ENCODE peak calls at places on chromosomes 12 and 14, in nine cellular contexts. S is dorsolateral prefrontal cortex, X is pancreas, Y is uterus, P is ovary, B is mucosa of descending colon, U is heart right ventricle, K is choroid plexus epithelial cell, L is PC-3. M is an unnamed sample.

GRCh38 chr12:85626031-85626781 is 210.0 kb downstream of the RASSF9 start:
- DNase-seq in S (no peak), X (no peak), Y (no peak), P (no peak), B (no peak), U (no peak), K (peak), L (peak), M (peak)

GRCh38 chr14:98808494-98809407 is 463.2 kb downstream of the BCL11B start:
- DNase-seq in S (no peak), X (no peak), Y (no peak), P (no peak), B (no peak), U (no peak), K (no peak), L (no peak), M (peak)

GRCh38 chr12:128986957-128987356 is 133.7 kb downstream of the GLT1D1 start:
- DNase-seq in S (no peak), X (no peak), Y (no peak), P (no peak), B (no peak), U (no peak), K (no peak), L (no peak), M (no peak)

GRCh38 chr12:27361372-27361771 is 28.7 kb downstream of the BMAL2 start:
- DNase-seq in S (no peak), X (no peak), Y (no peak), P (no peak), B (no peak), U (no peak), K (no peak), L (no peak), M (no peak)

GRCh38 chr14:26729851-26730250 is 132.0 kb upstream of the NOVA1 start:
- DNase-seq in S (no peak), X (no peak), Y (no peak), P (no peak), B (no peak), U (no peak), K (no peak), L (no peak), M (no peak)

GRCh38 chr12:98754095-98754494 is 109.0 kb downstream of the APAF1 start:
- DNase-seq in S (peak), X (no peak), Y (no peak), P (no peak), B (no peak), U (no peak), K (peak), L (peak), M (peak)

GRCh38 chr12:15423629-15424028 is 101.3 kb downstream of the PTPRO start:
- DNase-seq in S (no peak), X (no peak), Y (no peak), P (no peak), B (no peak), U (no peak), K (peak), L (no peak), M (peak)

GRCh38 chr12:57195655-57196371 is 20.8 kb upstream of the NXPH4 start:
- DNase-seq in S (peak), X (no peak), Y (no peak), P (no peak), B (no peak), U (no peak), K (no peak), L (no peak), M (no peak)

GRCh38 chr12:33676866-33677265 is 237.2 kb upstream of the SYT10 start:
- DNase-seq in S (no peak), X (no peak), Y (no peak), P (no peak), B (no peak), U (no peak), K (no peak), L (peak), M (no peak)

GRCh38 chr14:51465486-51465885 is 186.2 kb upstream of the FRMD6 start:
- DNase-seq in S (no peak), X (no peak), Y (no peak), P (no peak), B (no peak), U (no peak), K (no peak), L (no peak), M (no peak)

GRCh38 chr14:102930138-102930752 is 7.8 kb downstream of the AMN start:
- DNase-seq in S (no peak), X (no peak), Y (no peak), P (no peak), B (no peak), U (no peak), K (no peak), L (no peak), M (no peak)

GRCh38 chr12:94326727-94327126 is 132.9 kb downstream of the CEP83 start:
- DNase-seq in S (no peak), X (no peak), Y (no peak), P (no peak), B (no peak), U (no peak), K (peak), L (peak), M (peak)

GRCh38 chr12:116456683-116457082 is 102.5 kb upstream of the MAP1LC3B2 start:
- DNase-seq in S (no peak), X (no peak), Y (peak), P (peak), B (peak), U (no peak), K (no peak), L (peak), M (no peak)

GRCh38 chr12:32549675-32550079 is 129.4 kb upstream of the DNM1L start:
- DNase-seq in S (no peak), X (no peak), Y (no peak), P (no peak), B (no peak), U (no peak), K (peak), L (no peak), M (no peak)

GRCh38 chr14:65834051-65834450 is 421.5 kb downstream of the FUT8 start:
- DNase-seq in S (no peak), X (no peak), Y (no peak), P (no peak), B (no peak), U (no peak), K (no peak), L (no peak), M (no peak)

GRCh38 chr14:28121512-28122297 is 644.9 kb upstream of the FOXG1 start:
- DNase-seq in S (no peak), X (no peak), Y (no peak), P (no peak), B (no peak), U (no peak), K (no peak), L (no peak), M (no peak)

GRCh38 chr12:95642583-95642982 is 91.3 kb upstream of the USP44 start:
- DNase-seq in S (no peak), X (no peak), Y (no peak), P (no peak), B (no peak), U (no peak), K (no peak), L (peak), M (no peak)

GRCh38 chr12:23767834-23768233 is 181.6 kb downstream of the SOX5 start:
- DNase-seq in S (no peak), X (no peak), Y (no peak), P (no peak), B (no peak), U (no peak), K (no peak), L (no peak), M (no peak)

GRCh38 chr14:92360666-92361370 is 37.9 kb downstream of the SLC24A4 start:
- DNase-seq in S (no peak), X (no peak), Y (no peak), P (no peak), B (no peak), U (no peak), K (no peak), L (no peak), M (no peak)

GRCh38 chr12:44696542-44696941 is 179.6 kb downstream of the NELL2 start:
- DNase-seq in S (no peak), X (no peak), Y (no peak), P (no peak), B (no peak), U (no peak), K (peak), L (peak), M (peak)

DNA sequence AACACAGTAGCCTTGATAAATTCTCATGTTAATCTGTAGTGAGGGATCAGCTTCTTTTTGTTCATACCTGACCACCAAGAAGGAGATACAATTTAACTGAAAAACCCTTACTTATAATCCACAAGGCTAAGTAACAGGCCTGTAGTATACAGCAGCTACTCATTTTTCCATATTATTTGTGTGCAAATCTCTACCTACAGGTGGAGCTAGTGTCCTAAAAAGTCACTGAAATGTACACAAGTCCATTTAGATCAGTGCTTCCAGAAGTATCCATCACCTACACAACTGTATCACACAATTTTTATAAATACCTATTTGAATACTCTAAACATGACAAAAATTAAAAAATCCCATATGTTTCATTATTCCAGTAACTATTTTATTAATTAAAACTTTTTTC is 173.2 kb downstream of the SLC35F4 start:
- DNase-seq in S (no peak), X (no peak), Y (no peak), P (no peak), B (no peak), U (no peak), K (peak), L (peak), M (peak)
- TF ChIP-seq CTCF in S (peak), X (peak), Y (no peak), P (no peak), B (no peak), U (peak), K (peak), L (peak), M (peak)

GRCh38 chr12:1662761-1663439 is 28.0 kb upstream of the ADIPOR2 start:
- DNase-seq in S (no peak), X (peak), Y (no peak), P (no peak), B (peak), U (peak), K (peak), L (no peak), M (peak)
- H3K4me3 ChIP-seq in S (no peak), X (no peak), Y (no peak), P (no peak), B (no peak), U (peak), K (no peak), L (no peak), M (no peak)

GRCh38 chr12:68334136-68334535 is 2.0 kb upstream of the MDM1 start:
- DNase-seq in S (no peak), X (no peak), Y (no peak), P (no peak), B (peak), U (no peak), K (no peak), L (peak), M (peak)
- TF ChIP-seq CTCF in S (no peak), X (no peak), Y (no peak), P (no peak), B (no peak), U (no peak), K (peak), L (peak), M (no peak)

GRCh38 chr14:20435454-20436362 is at the start of gene KLHL33:
- DNase-seq in S (no peak), X (no peak), Y (peak), P (no peak), B (no peak), U (no peak), K (peak), L (no peak), M (no peak)
- H3K4me3 ChIP-seq in S (peak), X (peak), Y (peak), P (peak), B (no peak), U (peak), K (peak), L (no peak), M (no peak)

DNA sequence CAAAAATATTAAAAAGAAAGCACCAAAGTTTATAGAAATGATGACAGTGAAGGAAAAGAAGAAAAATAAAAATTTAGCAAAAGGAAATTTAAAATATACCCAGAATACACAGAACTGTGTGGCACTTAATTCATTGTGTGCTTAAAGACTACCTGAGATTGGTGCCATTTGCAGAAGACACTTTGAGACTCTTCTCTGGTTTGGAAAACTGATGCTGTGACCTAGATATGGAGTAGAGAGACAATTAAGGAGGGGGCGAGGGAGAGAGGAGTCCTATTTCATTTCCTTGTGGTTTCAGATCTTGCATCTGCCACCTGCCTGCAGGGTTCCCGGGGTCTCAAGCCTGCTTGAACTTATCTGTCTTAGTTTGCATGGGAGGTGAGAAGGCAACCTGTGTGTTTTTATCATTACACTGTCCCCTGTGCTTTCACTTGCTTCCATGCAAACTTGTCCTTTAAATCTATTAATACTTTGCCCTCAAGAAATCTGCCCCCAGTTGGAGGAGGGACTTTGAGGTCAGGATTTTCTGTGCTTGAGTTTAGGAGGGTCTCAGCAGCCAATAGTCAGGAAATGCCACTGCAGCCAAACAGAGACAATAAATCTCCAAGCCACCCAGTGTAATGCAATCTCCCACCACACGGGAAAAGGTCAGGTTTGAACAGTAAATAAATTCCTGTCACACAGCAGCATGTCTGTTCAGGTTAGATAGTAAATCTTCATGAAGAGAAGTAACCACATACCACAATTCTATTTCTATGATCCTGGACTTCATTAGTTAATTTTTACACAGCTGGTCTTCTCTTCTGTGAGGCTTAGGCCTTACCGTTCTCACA is 119.4 kb downstream of the CAND1 start:
- DNase-seq in S (no peak), X (no peak), Y (no peak), P (no peak), B (no peak), U (no peak), K (no peak), L (peak), M (peak)
- TF ChIP-seq CTCF in S (no peak), X (no peak), Y (no peak), P (no peak), B (no peak), U (no peak), K (peak), L (peak), M (peak)

GRCh38 chr14:63203015-63203414 is 1.2 kb upstream of the RHOJ start:
- DNase-seq in S (no peak), X (no peak), Y (no peak), P (no peak), B (no peak), U (no peak), K (no peak), L (no peak), M (no peak)

GRCh38 chr14:63200767-63201166 is 3.5 kb upstream of the RHOJ start:
- DNase-seq in S (no peak), X (no peak), Y (no peak), P (no peak), B (no peak), U (no peak), K (no peak), L (no peak), M (peak)

GRCh38 chr14:63203618-63204406 is 431 bp upstream of the RHOJ start:
- DNase-seq in S (peak), X (peak), Y (peak), P (peak), B (peak), U (peak), K (peak), L (peak), M (peak)

GRCh38 chr14:63204407-63205280 is at the start of gene RHOJ:
- DNase-seq in S (peak), X (no peak), Y (peak), P (peak), B (no peak), U (peak), K (peak), L (no peak), M (no peak)

DNA sequence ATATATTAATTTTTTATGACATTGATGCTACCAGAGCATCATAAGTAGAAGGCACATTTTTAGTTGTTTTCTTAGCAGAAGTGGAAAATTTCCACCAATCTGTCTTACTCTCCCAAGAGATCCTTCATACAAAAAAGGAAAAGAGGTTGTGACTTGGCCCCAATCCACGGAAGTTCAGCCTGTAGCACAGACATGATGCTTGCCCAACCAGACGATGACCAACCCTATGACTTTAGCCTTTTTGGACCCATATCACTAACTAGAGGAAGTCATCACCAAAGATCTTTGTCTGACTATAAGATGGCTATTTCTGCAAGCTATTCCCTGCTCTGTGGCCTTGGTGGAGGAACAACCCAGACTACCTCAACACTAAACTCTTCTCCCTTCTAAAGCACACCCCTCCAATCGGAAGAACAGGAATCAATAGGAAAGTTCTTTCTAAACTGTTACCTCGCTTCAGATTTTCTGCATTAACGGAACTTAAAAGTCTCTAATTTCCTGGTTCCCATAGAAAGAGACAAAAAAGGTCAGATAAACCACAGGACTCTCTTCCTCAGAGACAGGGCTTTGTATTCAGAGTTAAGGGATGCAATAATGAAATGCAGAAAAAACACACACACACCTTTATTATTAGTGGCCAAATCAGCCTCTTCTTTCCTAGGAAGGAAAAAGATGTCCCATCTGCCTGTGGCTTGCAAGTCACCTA is 4.1 kb upstream of the RHOJ start:
- DNase-seq in S (no peak), X (no peak), Y (no peak), P (no peak), B (no peak), U (no peak), K (no peak), L (no peak), M (no peak)
- H3K4me3 ChIP-seq in S (no peak), X (no peak), Y (no peak), P (no peak), B (no peak), U (no peak), K (no peak), L (no peak), M (no peak)

GRCh38 chr14:40413146-40413545 is 980.9 kb upstream of the FBXO33 start:
- DNase-seq in S (no peak), X (no peak), Y (no peak), P (no peak), B (no peak), U (no peak), K (no peak), L (peak), M (no peak)

GRCh38 chr14:40417777-40418401 is 985.7 kb upstream of the FBXO33 start:
- DNase-seq in S (no peak), X (no peak), Y (no peak), P (no peak), B (no peak), U (no peak), K (no peak), L (peak), M (peak)
- TF ChIP-seq CTCF in S (peak), X (peak), Y (no peak), P (no peak), B (no peak), U (peak), K (peak), L (peak), M (peak)

GRCh38 chr14:95360828-95361227 is 41.1 kb upstream of the CLMN start:
- DNase-seq in S (no peak), X (no peak), Y (no peak), P (no peak), B (no peak), U (no peak), K (no peak), L (no peak), M (no peak)

GRCh38 chr14:95362180-95362494 is 42.4 kb upstream of the CLMN start:
- DNase-seq in S (no peak), X (no peak), Y (no peak), P (no peak), B (no peak), U (no peak), K (no peak), L (no peak), M (no peak)

GRCh38 chr14:95359974-95360826 is 40.5 kb upstream of the CLMN start:
- DNase-seq in S (peak), X (no peak), Y (no peak), P (no peak), B (no peak), U (no peak), K (peak), L (no peak), M (no peak)

GRCh38 chr14:95363468-95363954 is 43.8 kb upstream of the CLMN start:
- DNase-seq in S (no peak), X (no peak), Y (no peak), P (no peak), B (no peak), U (no peak), K (no peak), L (no peak), M (no peak)

GRCh38 chr14:95361373-95362179 is 41.9 kb upstream of the CLMN start:
- DNase-seq in S (no peak), X (peak), Y (peak), P (no peak), B (peak), U (peak), K (peak), L (peak), M (peak)
- H3K4me3 ChIP-seq in S (no peak), X (no peak), Y (no peak), P (no peak), B (no peak), U (no peak), K (no peak), L (peak), M (no peak)

GRCh38 chr14:68591786-68592185 is 201.1 kb downstream of the ZFP36L1 start:
- DNase-seq in S (no peak), X (no peak), Y (no peak), P (no peak), B (no peak), U (no peak), K (no peak), L (no peak), M (no peak)

GRCh38 chr14:68592948-68593347 is 199.9 kb downstream of the ZFP36L1 start:
- DNase-seq in S (no peak), X (peak), Y (no peak), P (no peak), B (no peak), U (no peak), K (no peak), L (no peak), M (no peak)

GRCh38 chr14:68589447-68590232 is 203.2 kb downstream of the ZFP36L1 start:
- DNase-seq in S (no peak), X (no peak), Y (peak), P (peak), B (no peak), U (peak), K (peak), L (no peak), M (no peak)

GRCh38 chr14:68593806-68594536 is 198.9 kb downstream of the ZFP36L1 start:
- DNase-seq in S (no peak), X (peak), Y (peak), P (no peak), B (no peak), U (no peak), K (peak), L (no peak), M (no peak)

GRCh38 chr14:68590233-68590535 is 202.7 kb downstream of the ZFP36L1 start:
- DNase-seq in S (no peak), X (no peak), Y (no peak), P (no peak), B (no peak), U (no peak), K (no peak), L (no peak), M (peak)
- TF ChIP-seq CTCF in S (no peak), X (no peak), Y (no peak), P (no peak), B (no peak), U (no peak), K (no peak), L (no peak), M (no peak)